ENCODE peak calls at places on chromosomes 16 and 17, in nine cellular contexts. One of them, this sample, is unnamed.
A peak's percentile ranks its signal among the peaks of the same experiment; 100 is the strongest.

GRCh38 chr17:4543557-4544026 is 11.6 kb downstream of the MYBBP1A start:
- DNase-seq in lower leg skin: no peak
- DNase-seq in Karpas-422: no peak
- DNase-seq in choroid plexus epithelial cell: no peak
- DNase-seq in AG10803: no peak
- DNase-seq in lower lobe of right lung: no peak
- DNase-seq in colonic mucosa: no peak
- DNase-seq in adipocyte: no peak
- DNase-seq in AG04450: no peak
- DNase-seq in this sample: no peak

GRCh38 chr16:47731252-47731651 is 270.1 kb downstream of the PHKB start:
- DNase-seq in lower leg skin: no peak
- DNase-seq in lower lobe of right lung: no peak
- DNase-seq in AG10803: peak; percentile 85
- DNase-seq in AG04450: peak; percentile 97
- DNase-seq in colonic mucosa: no peak
- DNase-seq in adipocyte: peak; percentile 27
- DNase-seq in Karpas-422: no peak
- DNase-seq in choroid plexus epithelial cell: peak; percentile 97
- DNase-seq in this sample: peak; percentile 69

GRCh38 chr17:29625037-29625750 is 2.5 kb upstream of the CORO6 start:
- DNase-seq in lower leg skin: no peak
- DNase-seq in Karpas-422: no peak
- DNase-seq in choroid plexus epithelial cell: no peak
- DNase-seq in colonic mucosa: no peak
- DNase-seq in adipocyte: no peak
- DNase-seq in AG10803: peak; percentile 70
- DNase-seq in AG04450: no peak
- DNase-seq in lower lobe of right lung: no peak
- DNase-seq in this sample: peak; percentile 22

GRCh38 chr17:66789961-66790421 is 44.9 kb upstream of the CACNG5 start:
- DNase-seq in AG10803: no peak
- DNase-seq in adipocyte: no peak
- DNase-seq in choroid plexus epithelial cell: no peak
- DNase-seq in lower lobe of right lung: no peak
- DNase-seq in colonic mucosa: no peak
- DNase-seq in AG04450: no peak
- DNase-seq in Karpas-422: no peak
- DNase-seq in lower leg skin: no peak
- DNase-seq in this sample: no peak

GRCh38 chr16:50900391-50900942 is 158.6 kb downstream of the CYLD start:
- DNase-seq in colonic mucosa: no peak
- DNase-seq in Karpas-422: no peak
- DNase-seq in adipocyte: no peak
- DNase-seq in AG04450: no peak
- DNase-seq in AG10803: no peak
- DNase-seq in lower lobe of right lung: no peak
- DNase-seq in lower leg skin: no peak
- DNase-seq in choroid plexus epithelial cell: no peak
- DNase-seq in this sample: no peak

GRCh38 chr16:48637039-48637438 is 27.1 kb upstream of the N4BP1 start:
- DNase-seq in AG10803: no peak
- DNase-seq in lower lobe of right lung: no peak
- DNase-seq in Karpas-422: no peak
- DNase-seq in colonic mucosa: no peak
- DNase-seq in AG04450: no peak
- DNase-seq in adipocyte: no peak
- DNase-seq in choroid plexus epithelial cell: no peak
- DNase-seq in lower leg skin: no peak
- DNase-seq in this sample: no peak

GRCh38 chr17:19411641-19412040 is 609 bp downstream of the RNF112 start:
- DNase-seq in adipocyte: no peak
- DNase-seq in AG10803: no peak
- DNase-seq in lower leg skin: no peak
- DNase-seq in AG04450: no peak
- DNase-seq in colonic mucosa: no peak
- DNase-seq in lower lobe of right lung: no peak
- DNase-seq in Karpas-422: no peak
- DNase-seq in choroid plexus epithelial cell: no peak
- DNase-seq in this sample: no peak

GRCh38 chr17:82684207-82684903 is 14.1 kb downstream of the RAB40B start:
- DNase-seq in lower leg skin: no peak
- DNase-seq in adipocyte: no peak
- DNase-seq in AG10803: no peak
- DNase-seq in lower lobe of right lung: no peak
- DNase-seq in colonic mucosa: peak; percentile 80
- DNase-seq in Karpas-422: no peak
- DNase-seq in choroid plexus epithelial cell: no peak
- DNase-seq in AG04450: no peak
- DNase-seq in this sample: no peak

DNA sequence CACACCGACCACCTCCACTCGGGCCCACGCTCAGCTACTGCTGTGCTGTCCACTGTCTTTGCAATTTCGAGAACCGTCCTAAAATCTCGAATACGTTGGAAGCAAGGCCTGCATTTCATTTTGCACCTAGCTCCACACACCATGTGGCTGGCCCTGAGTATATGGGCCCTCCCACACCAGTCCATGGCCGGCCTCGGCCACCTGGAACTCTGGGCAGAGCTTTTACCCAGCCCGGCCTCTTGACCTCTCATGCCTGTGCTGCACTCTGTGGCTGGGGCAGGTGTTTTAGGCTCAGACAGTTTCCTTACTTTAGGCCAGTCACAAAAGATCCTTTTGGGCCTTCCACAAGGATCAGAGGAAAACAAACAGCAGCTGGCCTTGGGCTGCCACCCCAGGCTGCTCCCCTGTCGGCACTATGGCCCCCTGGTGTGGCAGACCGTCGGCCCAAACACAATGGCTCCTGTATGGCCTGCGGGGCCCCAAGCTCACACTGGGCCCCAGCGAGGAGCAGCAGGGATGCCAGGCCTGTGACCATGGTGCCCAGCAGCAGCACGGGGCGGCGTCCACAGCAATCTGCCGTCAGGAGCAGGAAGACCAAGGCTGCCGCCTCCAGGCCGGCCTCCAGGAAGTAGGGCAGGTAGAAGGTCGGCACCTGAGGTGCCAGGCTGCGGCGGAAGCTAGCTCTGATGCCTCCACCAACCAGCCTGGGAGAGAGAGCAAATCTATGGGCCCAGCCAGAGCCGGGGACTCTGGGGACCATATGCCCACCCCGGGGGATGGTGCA is 2.5 kb downstream of the SLC22A31 start:
- DNase-seq in AG10803: no peak
- DNase-seq in lower leg skin: no peak
- DNase-seq in adipocyte: no peak
- DNase-seq in choroid plexus epithelial cell: no peak
- DNase-seq in AG04450: no peak
- DNase-seq in lower lobe of right lung: peak; percentile 44
- DNase-seq in colonic mucosa: no peak
- DNase-seq in Karpas-422: no peak
- DNase-seq in this sample: no peak
- H3K4me3 ChIP-seq in AG10803: no peak overlapping the region
- H3K4me3 ChIP-seq in lower leg skin: no peak overlapping the region
- H3K4me3 ChIP-seq in adipocyte: no peak overlapping the region
- H3K4me3 ChIP-seq in choroid plexus epithelial cell: no peak overlapping the region
- H3K4me3 ChIP-seq in AG04450: no peak overlapping the region
- H3K4me3 ChIP-seq in lower lobe of right lung: no peak overlapping the region
- H3K4me3 ChIP-seq in colonic mucosa: no peak overlapping the region
- H3K4me3 ChIP-seq in Karpas-422: no peak overlapping the region
- H3K4me3 ChIP-seq in this sample: no peak overlapping the region

GRCh38 chr16:640614-641013 is 1.0 kb upstream of the MCRIP2 start:
- DNase-seq in choroid plexus epithelial cell: no peak
- DNase-seq in lower lobe of right lung: no peak
- DNase-seq in AG10803: no peak
- DNase-seq in lower leg skin: no peak
- DNase-seq in AG04450: no peak
- DNase-seq in colonic mucosa: no peak
- DNase-seq in Karpas-422: no peak
- DNase-seq in adipocyte: no peak
- DNase-seq in this sample: no peak
- H3K4me3 ChIP-seq in choroid plexus epithelial cell: no peak overlapping the region
- H3K4me3 ChIP-seq in lower lobe of right lung: no peak overlapping the region
- H3K4me3 ChIP-seq in AG10803: no peak overlapping the region
- H3K4me3 ChIP-seq in lower leg skin: no peak overlapping the region
- H3K4me3 ChIP-seq in AG04450: peak overlapping the region; percentile 80
- H3K4me3 ChIP-seq in colonic mucosa: no peak overlapping the region
- H3K4me3 ChIP-seq in Karpas-422: peak overlapping the region; percentile 95
- H3K4me3 ChIP-seq in adipocyte: no peak overlapping the region
- H3K4me3 ChIP-seq in this sample: peak overlapping the region; percentile 81

GRCh38 chr17:76023900-76024237 is 3.2 kb downstream of the EVPL start:
- DNase-seq in Karpas-422: no peak
- DNase-seq in colonic mucosa: no peak
- DNase-seq in lower lobe of right lung: no peak
- DNase-seq in AG04450: no peak
- DNase-seq in choroid plexus epithelial cell: no peak
- DNase-seq in adipocyte: no peak
- DNase-seq in AG10803: no peak
- DNase-seq in lower leg skin: no peak
- DNase-seq in this sample: no peak

GRCh38 chr17:76024353-76024752 is 2.8 kb downstream of the EVPL start:
- DNase-seq in colonic mucosa: no peak
- DNase-seq in lower lobe of right lung: no peak
- DNase-seq in lower leg skin: no peak
- DNase-seq in Karpas-422: no peak
- DNase-seq in AG04450: no peak
- DNase-seq in AG10803: no peak
- DNase-seq in adipocyte: no peak
- DNase-seq in choroid plexus epithelial cell: no peak
- DNase-seq in this sample: no peak

GRCh38 chr17:76025294-76025693 is 1.8 kb downstream of the EVPL start:
- DNase-seq in AG10803: no peak
- DNase-seq in Karpas-422: no peak
- DNase-seq in lower lobe of right lung: no peak
- DNase-seq in colonic mucosa: no peak
- DNase-seq in lower leg skin: no peak
- DNase-seq in AG04450: no peak
- DNase-seq in choroid plexus epithelial cell: no peak
- DNase-seq in adipocyte: no peak
- DNase-seq in this sample: no peak

GRCh38 chr17:76027159-76027839 is at the start of gene EVPL:
- DNase-seq in adipocyte: no peak
- DNase-seq in choroid plexus epithelial cell: no peak
- DNase-seq in AG10803: no peak
- DNase-seq in lower leg skin: peak; percentile 82
- DNase-seq in colonic mucosa: peak; percentile 94
- DNase-seq in AG04450: no peak
- DNase-seq in Karpas-422: no peak
- DNase-seq in lower lobe of right lung: peak; percentile 92
- DNase-seq in this sample: no peak

DNA sequence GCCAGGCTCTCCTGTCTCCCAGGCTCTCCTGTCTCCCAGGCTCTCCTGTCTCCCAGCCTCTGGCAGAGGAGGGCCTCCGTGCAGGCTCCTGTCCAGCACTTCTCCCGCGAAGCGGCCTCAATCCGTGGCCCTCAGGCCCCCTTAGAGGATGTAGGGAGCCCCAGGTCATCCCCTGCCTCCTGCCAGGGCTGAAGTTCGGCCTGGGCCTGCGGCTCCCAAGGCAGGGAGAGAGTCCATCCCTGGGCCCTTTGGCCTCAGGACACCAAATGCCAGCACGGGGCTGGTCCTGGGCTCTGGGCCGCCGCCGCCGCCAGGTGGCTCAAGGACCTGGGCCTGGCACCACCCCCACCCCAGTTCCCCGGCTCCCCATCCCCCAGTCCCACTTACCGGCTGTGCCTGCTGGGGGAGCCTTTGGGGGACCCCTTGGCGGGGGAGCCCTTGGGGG is 370 bp downstream of the EVPL start:
- DNase-seq in AG04450: no peak
- DNase-seq in lower leg skin: no peak
- DNase-seq in colonic mucosa: no peak
- DNase-seq in lower lobe of right lung: peak; percentile 69
- DNase-seq in AG10803: no peak
- DNase-seq in Karpas-422: no peak
- DNase-seq in adipocyte: no peak
- DNase-seq in choroid plexus epithelial cell: no peak
- DNase-seq in this sample: no peak
- H3K4me3 ChIP-seq in AG04450: no peak overlapping the region
- H3K4me3 ChIP-seq in lower leg skin: peak overlapping the region; percentile 46
- H3K4me3 ChIP-seq in colonic mucosa: peak overlapping the region; percentile 40
- H3K4me3 ChIP-seq in lower lobe of right lung: peak overlapping the region; percentile 52
- H3K4me3 ChIP-seq in AG10803: no peak overlapping the region
- H3K4me3 ChIP-seq in Karpas-422: no peak overlapping the region
- H3K4me3 ChIP-seq in adipocyte: no peak overlapping the region
- H3K4me3 ChIP-seq in choroid plexus epithelial cell: no peak overlapping the region
- H3K4me3 ChIP-seq in this sample: no peak overlapping the region

GRCh38 chr16:81797443-81797842 is 18.4 kb downstream of the PLCG2 start:
- DNase-seq in lower lobe of right lung: peak; percentile 57
- DNase-seq in Karpas-422: peak; percentile 77
- DNase-seq in AG04450: no peak
- DNase-seq in choroid plexus epithelial cell: no peak
- DNase-seq in adipocyte: no peak
- DNase-seq in AG10803: no peak
- DNase-seq in colonic mucosa: no peak
- DNase-seq in lower leg skin: no peak
- DNase-seq in this sample: no peak

GRCh38 chr16:81795193-81795592 is 16.1 kb downstream of the PLCG2 start:
- DNase-seq in lower leg skin: no peak
- DNase-seq in choroid plexus epithelial cell: no peak
- DNase-seq in AG10803: no peak
- DNase-seq in adipocyte: no peak
- DNase-seq in Karpas-422: no peak
- DNase-seq in colonic mucosa: no peak
- DNase-seq in lower lobe of right lung: no peak
- DNase-seq in AG04450: no peak
- DNase-seq in this sample: no peak

GRCh38 chr16:81796035-81796434 is 16.9 kb downstream of the PLCG2 start:
- DNase-seq in lower lobe of right lung: no peak
- DNase-seq in AG10803: no peak
- DNase-seq in choroid plexus epithelial cell: no peak
- DNase-seq in adipocyte: no peak
- DNase-seq in AG04450: no peak
- DNase-seq in lower leg skin: no peak
- DNase-seq in Karpas-422: no peak
- DNase-seq in colonic mucosa: no peak
- DNase-seq in this sample: no peak

GRCh38 chr16:81798311-81799137 is 19.4 kb downstream of the PLCG2 start:
- DNase-seq in colonic mucosa: no peak
- DNase-seq in choroid plexus epithelial cell: peak; percentile 43
- DNase-seq in lower leg skin: no peak
- DNase-seq in AG10803: no peak
- DNase-seq in adipocyte: no peak
- DNase-seq in lower lobe of right lung: peak; percentile 68
- DNase-seq in AG04450: no peak
- DNase-seq in Karpas-422: peak; percentile 61
- DNase-seq in this sample: no peak

DNA sequence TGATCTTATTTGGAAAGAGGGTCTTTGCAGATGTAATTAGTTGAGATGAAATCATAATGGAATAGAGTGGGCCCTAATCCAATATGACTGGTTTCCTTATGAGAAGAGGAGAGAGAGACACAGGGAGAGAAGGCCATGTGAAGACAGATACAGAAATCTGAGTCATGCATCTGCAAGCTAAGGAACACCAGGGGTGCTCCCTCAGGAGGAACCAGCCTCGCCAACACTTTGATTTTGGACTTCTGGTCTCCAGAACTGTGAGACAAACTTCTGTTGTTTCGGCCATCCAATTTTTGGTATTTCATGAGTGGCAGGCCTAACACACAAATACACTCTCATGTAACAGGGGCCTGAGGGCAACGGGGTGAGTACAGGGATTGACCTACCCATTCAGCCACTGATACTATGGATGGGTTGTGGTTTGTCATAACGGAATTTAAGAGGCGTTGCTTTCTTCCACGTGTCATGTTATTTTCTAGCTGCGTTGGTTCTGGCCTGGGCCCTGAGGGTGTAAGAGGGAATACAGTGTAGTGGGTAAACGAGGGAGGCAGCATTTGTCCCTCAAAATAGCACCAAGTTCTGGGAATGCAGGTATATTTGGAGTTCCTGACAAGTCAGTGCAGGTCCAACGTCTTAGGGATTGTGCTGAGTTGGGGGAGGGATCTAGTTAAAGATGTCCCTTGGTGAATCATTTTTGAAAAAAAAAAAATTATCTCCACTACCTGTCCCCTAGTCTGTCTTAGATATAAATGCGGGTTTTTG is 17.7 kb downstream of the PLCG2 start:
- DNase-seq in AG10803: no peak
- DNase-seq in adipocyte: no peak
- DNase-seq in AG04450: no peak
- DNase-seq in lower lobe of right lung: no peak
- DNase-seq in colonic mucosa: no peak
- DNase-seq in choroid plexus epithelial cell: peak; percentile 54
- DNase-seq in Karpas-422: no peak
- DNase-seq in lower leg skin: no peak
- DNase-seq in this sample: no peak
- H3K4me3 ChIP-seq in AG10803: no peak overlapping the region
- H3K4me3 ChIP-seq in adipocyte: no peak overlapping the region
- H3K4me3 ChIP-seq in AG04450: no peak overlapping the region
- H3K4me3 ChIP-seq in lower lobe of right lung: no peak overlapping the region
- H3K4me3 ChIP-seq in colonic mucosa: no peak overlapping the region
- H3K4me3 ChIP-seq in choroid plexus epithelial cell: no peak overlapping the region
- H3K4me3 ChIP-seq in Karpas-422: no peak overlapping the region
- H3K4me3 ChIP-seq in lower leg skin: no peak overlapping the region
- H3K4me3 ChIP-seq in this sample: no peak overlapping the region